ENCODE peak calls at places on chromosomes 4 and X, in four cellular contexts. Q, F, R and J are unnamed samples. For H3K4me1, the result is how much of the 10 kb centered on the place peaks cover.

GRCh38 chrX:24241822-24242648 is 71.8 kb downstream of the SUPT20HL2 start:
- DNase-seq in F (peak), Q (peak), R (no peak), J (no peak)

GRCh38 chr4:52173470-52174055 is 122.5 kb downstream of the SPATA18 start:
- DNase-seq in F (no peak), Q (no peak), R (no peak), J (no peak)

GRCh38 chr4:69377562-69377961 is 97.3 kb downstream of the UGT2B28 start:
- DNase-seq in F (peak), Q (no peak), R (no peak), J (no peak)

GRCh38 chrX:71053217-71053621 is 14.9 kb downstream of the SNX12 start:
- DNase-seq in F (no peak), R (no peak), Q (peak), J (peak)

GRCh38 chrX:24364851-24365538 is 4.6 kb downstream of the SUPT20HL1 start:
- DNase-seq in Q (no peak), R (no peak), F (no peak), J (no peak)

GRCh38 chrX:38799995-38800394 is 1.3 kb upstream of the MID1IP1 start:
- DNase-seq in Q (no peak), F (peak), R (no peak), J (no peak)

GRCh38 chr4:73103799-73104503 is 34.4 kb upstream of the COX18 start:
- DNase-seq in F (peak), R (no peak), Q (no peak), J (no peak)

GRCh38 chr4:70701271-70701670 is 12.9 kb downstream of the UTP3 start:
- DNase-seq in F (no peak), R (no peak), Q (no peak), J (no peak)

GRCh38 chrX:11053351-11053750 is 57.8 kb upstream of the HCCS start:
- DNase-seq in Q (no peak), F (peak), R (no peak), J (no peak)

GRCh38 chrX:53093177-53093655 is 726 bp upstream of the KANTR start:
- DNase-seq in F (peak), Q (peak), R (peak), J (peak)

GRCh38 chr4:24274401-24275035 is 309.8 kb downstream of the DHX15 start:
- DNase-seq in Q (no peak), F (no peak), R (no peak), J (no peak)

GRCh38 chr4:106315476-106315967 is 487 bp downstream of the TBCK start:
- DNase-seq in R (peak), Q (peak), F (no peak), J (no peak)

GRCh38 chr4:71133491-71133890 is 140.0 kb downstream of the DCK start:
- DNase-seq in F (no peak), Q (no peak), R (no peak), J (no peak)

GRCh38 chrX:18702362-18703195 is 4.9 kb upstream of the PPEF1 start:
- DNase-seq in R (no peak), F (peak), Q (no peak), J (no peak)

GRCh38 chrX:130174051-130174704 is 2.4 kb downstream of the RAB33A start:
- DNase-seq in Q (no peak), F (no peak), R (no peak), J (no peak)

GRCh38 chr4:7873881-7874280 is 65.8 kb downstream of the AFAP1 start:
- DNase-seq in F (no peak), R (no peak), Q (no peak), J (no peak)

GRCh38 chr4:7874838-7875237 is 64.8 kb downstream of the AFAP1 start:
- DNase-seq in R (no peak), Q (no peak), F (no peak), J (no peak)

GRCh38 chr4:7877131-7877530 is 62.5 kb downstream of the AFAP1 start:
- DNase-seq in F (no peak), R (no peak), Q (no peak), J (no peak)

GRCh38 chr4:7878323-7878722 is 61.3 kb downstream of the AFAP1 start:
- DNase-seq in R (no peak), Q (no peak), F (no peak), J (no peak)

GRCh38 chr4:7876096-7876993 is 63.3 kb downstream of the AFAP1 start:
- DNase-seq in R (peak), Q (peak), F (peak), J (peak)
- H3K4me3 ChIP-seq in R (peak), Q (no peak), F (no peak), J (peak)

GRCh38 chr4:108324450-108324849 is 155.7 kb upstream of the LEF1 start:
- DNase-seq in R (no peak), F (no peak), Q (no peak), J (no peak)
- H3K4me1 ChIP-seq in R (under half), F (under half), Q (under half), J (under half)

GRCh38 chr4:159296061-159296460 is 193.2 kb downstream of the RAPGEF2 start:
- DNase-seq in F (no peak), Q (no peak), R (no peak), J (no peak)

GRCh38 chr4:159298502-159298901 is 195.6 kb downstream of the RAPGEF2 start:
- DNase-seq in R (no peak), F (no peak), Q (no peak), J (no peak)

GRCh38 chr4:159292137-159292896 is 189.4 kb downstream of the RAPGEF2 start:
- DNase-seq in Q (no peak), R (no peak), F (no peak), J (no peak)

GRCh38 chr4:159291176-159291575 is 188.3 kb downstream of the RAPGEF2 start:
- DNase-seq in R (no peak), F (no peak), Q (no peak), J (no peak)

DNA sequence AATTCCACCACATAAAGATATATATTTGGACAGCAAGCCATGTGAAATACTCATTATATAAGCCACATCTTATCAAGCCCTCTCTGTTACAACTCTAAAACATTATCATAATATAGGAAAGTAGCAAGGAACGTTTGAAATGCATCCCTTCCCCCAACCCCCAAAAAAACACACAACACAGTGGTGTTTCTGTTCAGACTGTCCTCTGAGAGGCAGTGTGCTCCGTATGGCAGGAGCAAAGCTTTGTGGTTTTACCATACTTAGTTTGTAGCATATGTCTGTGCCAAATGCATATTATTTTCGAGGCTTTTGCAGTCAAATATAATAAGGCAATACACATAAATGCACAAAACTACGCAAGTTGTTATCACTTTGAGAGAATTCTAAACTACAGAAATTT is 194.2 kb downstream of the RAPGEF2 start:
- DNase-seq in Q (no peak), F (no peak), R (no peak), J (no peak)
- H3K4me3 ChIP-seq in Q (no peak), F (no peak), R (no peak), J (no peak)

GRCh38 chr4:10734697-10735096 is 50.1 kb upstream of the CLNK start:
- DNase-seq in R (no peak), Q (no peak), F (no peak), J (no peak)

GRCh38 chr4:10738826-10739489 is 54.4 kb upstream of the CLNK start:
- DNase-seq in Q (no peak), F (no peak), R (no peak), J (no peak)

GRCh38 chr4:10736266-10736665 is 51.7 kb upstream of the CLNK start:
- DNase-seq in F (no peak), Q (no peak), R (no peak), J (no peak)

GRCh38 chr4:10736895-10737294 is 52.3 kb upstream of the CLNK start:
- DNase-seq in F (no peak), R (no peak), Q (no peak), J (no peak)

DNA sequence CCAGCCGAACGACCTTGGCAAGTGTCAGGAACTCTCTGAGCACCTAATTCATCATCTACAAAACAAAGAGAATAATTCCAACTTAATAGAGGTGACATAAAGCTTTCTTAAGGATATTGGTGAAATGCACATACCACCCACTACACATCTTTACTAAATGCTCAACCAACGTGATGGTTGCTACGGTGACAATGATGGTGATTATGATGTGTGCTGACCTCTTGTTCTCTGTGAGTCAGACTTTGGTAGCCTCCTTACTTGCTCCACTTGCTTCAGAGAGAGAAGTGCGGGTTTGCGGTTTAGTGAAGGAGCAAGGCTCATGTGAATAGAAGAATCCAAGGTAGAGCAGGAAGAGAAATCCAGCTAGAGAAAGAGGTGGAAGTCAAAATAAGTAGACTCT is 52.8 kb upstream of the CLNK start:
- DNase-seq in F (no peak), R (no peak), Q (no peak), J (no peak)
- H3K4me1 ChIP-seq in F (under half), R (under half), Q (under half), J (under half)